ENCODE peak calls at places on chromosome X, in nine cellular contexts. K is nucleus accumbens, A is Ammon's horn, Y is naive B cell, E is H54, T is H7, L is KG1, C is EL, X is posterior vena cava. I is an unnamed sample.

GRCh38 chrX:16319929-16320328 is 152.6 kb downstream of the MAGEB17 start:
- DNase-seq in E (no peak), C (peak), A (no peak), K (no peak), L (no peak), X (no peak), T (no peak), Y (no peak), I (no peak)

GRCh38 chrX:43892471-43892870 is 10.2 kb upstream of the MAOB start:
- DNase-seq in T (no peak), X (no peak), A (no peak), Y (no peak), L (no peak), K (no peak), C (no peak), E (no peak), I (no peak)

GRCh38 chrX:107272431-107272921 is 66.1 kb downstream of the DNAAF6 start:
- DNase-seq in Y (no peak), T (peak), E (no peak), K (no peak), A (no peak), X (no peak), C (no peak), L (no peak), I (no peak)

GRCh38 chrX:12564221-12564620 is 227.0 kb upstream of the PRPS2 start:
- DNase-seq in A (no peak), T (no peak), Y (no peak), L (no peak), E (no peak), C (no peak), K (no peak), X (no peak), I (no peak)

GRCh38 chrX:23317799-23318724 is 16.6 kb upstream of the PTCHD1 start:
- DNase-seq in T (peak), E (peak), K (no peak), Y (peak), C (peak), X (no peak), L (peak), A (no peak), I (peak)

GRCh38 chrX:41335590-41336331 is 1.8 kb downstream of the DDX3X start:
- DNase-seq in Y (no peak), E (no peak), K (no peak), A (no peak), X (no peak), T (no peak), C (peak), L (no peak), I (no peak)

GRCh38 chrX:70139736-70140135 is 6.5 kb downstream of the IGBP1 start:
- DNase-seq in C (no peak), A (peak), L (no peak), T (no peak), X (no peak), E (no peak), Y (no peak), K (no peak), I (no peak)

GRCh38 chrX:68665502-68665901 is 18.0 kb downstream of the STARD8 start:
- DNase-seq in K (no peak), T (peak), E (no peak), Y (no peak), C (no peak), L (no peak), X (no peak), A (no peak), I (no peak)

GRCh38 chrX:151239748-151240147 is 63.4 kb downstream of the GPR50 start:
- DNase-seq in T (peak), C (no peak), E (no peak), Y (no peak), X (no peak), A (no peak), L (no peak), K (no peak), I (no peak)

GRCh38 chrX:1420371-1420770 is 28.5 kb upstream of the SLC25A6 start:
- DNase-seq in Y (no peak), A (no peak), E (no peak), T (peak), K (no peak), X (peak), L (no peak), C (no peak), I (no peak)

GRCh38 chrX:153937056-153937455 is 2.2 kb upstream of the NAA10 start:
- DNase-seq in Y (no peak), T (no peak), L (no peak), E (no peak), X (no peak), C (no peak), K (no peak), A (no peak), I (no peak)

GRCh38 chrX:109830704-109831206 is 97.7 kb upstream of the ACSL4 start:
- DNase-seq in A (no peak), L (no peak), X (no peak), Y (no peak), K (no peak), E (no peak), T (no peak), C (peak), I (no peak)

GRCh38 chrX:150933945-150934350 is 35.5 kb upstream of the CD99L2 start:
- DNase-seq in E (no peak), X (no peak), A (no peak), Y (no peak), L (no peak), T (no peak), K (no peak), C (no peak), I (no peak)

GRCh38 chrX:2902841-2903240 is 26.3 kb downstream of the ARSD start:
- DNase-seq in T (no peak), C (no peak), X (no peak), L (no peak), K (no peak), Y (no peak), A (no peak), E (no peak), I (no peak)

GRCh38 chrX:131477498-131477897 is 66.4 kb upstream of the OR13H1 start:
- DNase-seq in L (no peak), C (no peak), A (no peak), K (no peak), T (peak), X (no peak), E (no peak), Y (no peak), I (no peak)

GRCh38 chrX:49627030-49627777 is 28.4 kb downstream of the GAGE1 start:
- DNase-seq in K (no peak), A (peak), L (no peak), Y (no peak), C (no peak), E (peak), T (peak), X (no peak), I (no peak)

GRCh38 chrX:71493111-71493613 is 39.7 kb upstream of the OGT start:
- DNase-seq in E (no peak), T (no peak), L (no peak), Y (no peak), C (no peak), A (no peak), K (no peak), X (no peak), I (no peak)

GRCh38 chrX:8319359-8319758 is 145.3 kb upstream of the VCX3B start:
- DNase-seq in Y (no peak), L (no peak), A (no peak), E (no peak), K (no peak), T (peak), C (no peak), X (no peak), I (no peak)

GRCh38 chrX:154526901-154527675 is 11.1 kb upstream of the FAM3A start:
- DNase-seq in X (peak), L (peak), T (peak), K (peak), E (no peak), A (peak), C (peak), Y (peak), I (peak)

GRCh38 chrX:136185409-136186022 is 38.2 kb downstream of the FHL1 start:
- DNase-seq in L (no peak), K (no peak), X (no peak), Y (no peak), T (no peak), A (no peak), C (peak), E (no peak), I (peak)

GRCh38 chrX:137143864-137144263 is 110.1 kb upstream of the GPR101 start:
- DNase-seq in X (no peak), T (no peak), Y (no peak), C (no peak), K (no peak), E (no peak), L (no peak), A (no peak), I (no peak)

GRCh38 chrX:40105016-40105790 is 7.4 kb upstream of the BCOR start:
- DNase-seq in L (no peak), T (peak), A (no peak), Y (peak), E (no peak), C (peak), X (no peak), K (no peak), I (no peak)

GRCh38 chrX:129653985-129654651 is 638 bp downstream of the APLN start:
- DNase-seq in A (no peak), E (peak), X (peak), Y (no peak), L (no peak), K (no peak), T (peak), C (peak), I (peak)

GRCh38 chrX:68995780-68996551 is 167.1 kb downstream of the EFNB1 start:
- DNase-seq in T (peak), L (no peak), K (no peak), X (no peak), A (no peak), Y (no peak), E (no peak), C (peak), I (peak)

GRCh38 chrX:65578346-65578745 is 43.8 kb upstream of the LAS1L start:
- DNase-seq in C (no peak), L (no peak), T (no peak), A (no peak), X (no peak), K (no peak), E (no peak), Y (no peak), I (no peak)

GRCh38 chrX:155747520-155747919 is 133.6 kb upstream of the VAMP7 start:
- DNase-seq in E (no peak), X (no peak), C (no peak), Y (no peak), K (no peak), T (no peak), L (no peak), A (no peak), I (no peak)

GRCh38 chrX:119376312-119376711 is 22.8 kb upstream of the SLC25A43 start:
- DNase-seq in T (no peak), E (no peak), L (no peak), Y (no peak), K (no peak), C (no peak), X (no peak), A (no peak), I (no peak)

GRCh38 chrX:13152511-13152868 is 108.1 kb upstream of the FAM9C start:
- DNase-seq in K (no peak), C (no peak), E (no peak), L (no peak), Y (no peak), T (no peak), A (no peak), X (no peak), I (no peak)

GRCh38 chrX:138845791-138846190 is 134.3 kb upstream of the FGF13 start:
- DNase-seq in L (no peak), E (no peak), X (no peak), A (no peak), C (no peak), K (no peak), T (no peak), Y (no peak), I (no peak)

GRCh38 chrX:45769919-45770582 is 569.4 kb upstream of the DIPK2B start:
- DNase-seq in Y (peak), A (peak), X (peak), L (peak), T (no peak), E (no peak), K (no peak), C (peak), I (peak)

GRCh38 chrX:41580423-41581064 is 108.2 kb upstream of the GPR34 start:
- DNase-seq in E (no peak), X (no peak), A (no peak), L (no peak), C (no peak), Y (no peak), T (no peak), K (no peak), I (no peak)